ENCODE peak calls at places on chromosomes 16 and 17, in five cellular contexts. One of them, this sample, is unnamed.

GRCh38 chr16:19829844-19830703 is 54.6 kb downstream of the GPRC5B start:
- DNase-seq in tibial artery: no peak
- DNase-seq in T-helper 17 cell: no peak
- DNase-seq in iPS-NIHi11: no peak
- DNase-seq in GM10248: no peak
- DNase-seq in this sample: no peak

GRCh38 chr17:72719582-72720493 is 372.6 kb downstream of the SLC39A11 start:
- DNase-seq in GM10248: no peak
- DNase-seq in tibial artery: no peak
- DNase-seq in iPS-NIHi11: no peak
- DNase-seq in T-helper 17 cell: no peak
- DNase-seq in this sample: no peak

GRCh38 chr17:56173958-56174357 is 20.7 kb downstream of the ANKFN1 start:
- DNase-seq in tibial artery: no peak
- DNase-seq in T-helper 17 cell: no peak
- DNase-seq in GM10248: no peak
- DNase-seq in iPS-NIHi11: no peak
- DNase-seq in this sample: no peak

GRCh38 chr17:8892338-8892690 is 24.8 kb upstream of the PIK3R6 start:
- DNase-seq in GM10248: peak
- DNase-seq in tibial artery: no peak
- DNase-seq in iPS-NIHi11: no peak
- DNase-seq in T-helper 17 cell: no peak
- DNase-seq in this sample: no peak

GRCh38 chr17:39921323-39921722 is 2.9 kb upstream of the GSDMB start:
- DNase-seq in T-helper 17 cell: no peak
- DNase-seq in iPS-NIHi11: no peak
- DNase-seq in GM10248: peak
- DNase-seq in tibial artery: no peak
- DNase-seq in this sample: no peak

GRCh38 chr16:86306046-86306644 is 204.2 kb upstream of the FOXF1 start:
- DNase-seq in tibial artery: no peak
- DNase-seq in T-helper 17 cell: no peak
- DNase-seq in iPS-NIHi11: no peak
- DNase-seq in GM10248: no peak
- DNase-seq in this sample: no peak

GRCh38 chr17:45096141-45096540 is 35.0 kb downstream of the NMT1 start:
- DNase-seq in iPS-NIHi11: peak
- DNase-seq in GM10248: no peak
- DNase-seq in T-helper 17 cell: no peak
- DNase-seq in tibial artery: no peak
- DNase-seq in this sample: no peak

GRCh38 chr16:78443780-78444422 is 344.4 kb downstream of the WWOX start:
- DNase-seq in iPS-NIHi11: no peak
- DNase-seq in GM10248: no peak
- DNase-seq in tibial artery: peak
- DNase-seq in T-helper 17 cell: no peak
- DNase-seq in this sample: no peak

GRCh38 chr16:46690281-46691178 is 1.1 kb downstream of the ORC6 start:
- DNase-seq in GM10248: no peak
- DNase-seq in T-helper 17 cell: no peak
- DNase-seq in tibial artery: no peak
- DNase-seq in iPS-NIHi11: no peak
- DNase-seq in this sample: no peak

GRCh38 chr16:86579268-86580062 is 1.1 kb downstream of the FOXL1 start:
- DNase-seq in T-helper 17 cell: no peak
- DNase-seq in tibial artery: no peak
- DNase-seq in GM10248: no peak
- DNase-seq in iPS-NIHi11: peak
- DNase-seq in this sample: no peak

This sample was measured in pulmonary artery endothelial cell.